ENCODE peak calls at places on chromosome X, in five cellular contexts. R, T, I, P and V are unnamed samples.

GRCh38 chrX:110755061-110755460 is 40.6 kb downstream of the CHRDL1 start:
- DNase-seq in R (no peak), I (no peak), T (peak; percentile 40), P (no peak), V (no peak)

GRCh38 chrX:137031517-137032377 is 2.0 kb downstream of the GPR101 start:
- DNase-seq in P (no peak), I (peak; percentile 53), T (peak; percentile 10), R (peak; percentile 68), V (peak; percentile 49)

GRCh38 chrX:20313889-20314288 is 47.2 kb upstream of the RPS6KA3 start:
- DNase-seq in I (no peak), P (no peak), R (no peak), T (no peak), V (no peak)

GRCh38 chrX:119784747-119785446 is 6.5 kb downstream of the RPL39 start:
- DNase-seq in T (peak; percentile 23), I (peak; percentile 44), R (peak; percentile 73), P (no peak), V (peak; percentile 48)

GRCh38 chrX:11351375-11352295 is 58.4 kb downstream of the AMELX start:
- DNase-seq in R (no peak), P (no peak), I (peak; percentile 82), T (peak; percentile 84), V (no peak)

GRCh38 chrX:14598330-14598729 is 69.0 kb downstream of the GLRA2 start:
- DNase-seq in R (no peak), P (no peak), I (no peak), T (no peak), V (no peak)

GRCh38 chrX:46407753-46408130 is 137.5 kb downstream of the ZNF674 start:
- DNase-seq in P (no peak), I (peak; percentile 20), R (no peak), T (peak; percentile 31), V (no peak)

GRCh38 chrX:15465896-15466651 is 27.1 kb downstream of the PIR start:
- DNase-seq in I (peak; percentile 56), R (no peak), T (peak; percentile 7), P (no peak), V (no peak)

GRCh38 chrX:55161581-55161980 is 58.6 kb upstream of the PAGE5 start:
- DNase-seq in I (no peak), R (no peak), T (no peak), P (no peak), V (no peak)

GRCh38 chrX:150692837-150693781 is at the start of gene MTMR1:
- DNase-seq in T (no peak), P (no peak), R (peak; percentile 70), I (no peak), V (peak; percentile 43)

GRCh38 chrX:41300758-41301437 is 33.1 kb upstream of the DDX3X start:
- DNase-seq in P (peak; percentile 15), I (peak; percentile 28), T (peak; percentile 72), R (no peak), V (no peak)

GRCh38 chrX:119757979-119758681 is at the start of gene SOWAHD:
- DNase-seq in R (peak; percentile 53), P (peak; percentile 17), I (peak; percentile 33), T (no peak), V (peak; percentile 36)

GRCh38 chrX:70455366-70456202 is 10.9 kb downstream of the DLG3 start:
- DNase-seq in I (no peak), T (no peak), R (no peak), P (no peak), V (peak; percentile 35)

GRCh38 chrX:127128282-127128681 is 308.8 kb downstream of the PRR32 start:
- DNase-seq in R (no peak), P (no peak), I (no peak), T (no peak), V (no peak)

GRCh38 chrX:124256209-124256608 is 76.3 kb upstream of the TEX13D start:
- DNase-seq in I (peak; percentile 1), T (peak; percentile 19), R (no peak), P (no peak), V (no peak)

GRCh38 chrX:32618154-32618553 is 593.2 kb downstream of the DMD start:
- DNase-seq in P (no peak), R (no peak), T (no peak), I (no peak), V (no peak)

GRCh38 chrX:47078129-47079043 is at the start of gene RGN:
- DNase-seq in R (no peak), P (no peak), T (no peak), I (no peak), V (peak; percentile 30)

GRCh38 chrX:125507119-125507518 is 187.4 kb downstream of the TEX13C start:
- DNase-seq in P (no peak), I (peak; percentile 51), T (no peak), R (no peak), V (no peak)

GRCh38 chrX:53682885-53683555 is 3.5 kb downstream of the HUWE1 start:
- DNase-seq in P (no peak), R (peak; percentile 12), T (peak; percentile 50), I (peak; percentile 62), V (peak; percentile 50)

GRCh38 chrX:119240356-119240755 is 4.3 kb downstream of the PGRMC1 start:
- DNase-seq in P (no peak), I (peak; percentile 47), T (peak; percentile 75), R (no peak), V (no peak)

GRCh38 chrX:84240848-84241565 is 53.0 kb upstream of the RPS6KA6 start:
- DNase-seq in T (peak; percentile 19), I (peak; percentile 3), P (no peak), R (no peak), V (no peak)

GRCh38 chrX:73525928-73526690 is 36.9 kb upstream of the CHIC1 start:
- DNase-seq in R (no peak), I (no peak), P (no peak), T (no peak), V (no peak)

GRCh38 chrX:136909119-136909705 is 28.7 kb upstream of the RBMX start:
- DNase-seq in T (peak; percentile 45), P (peak; percentile 66), I (peak; percentile 79), R (peak; percentile 92), V (peak; percentile 78)

GRCh38 chrX:71532753-71533425 is at the start of gene OGT:
- DNase-seq in P (peak; percentile 93), I (peak; percentile 98), T (peak; percentile 97), R (peak; percentile 80), V (peak; percentile 88)

GRCh38 chrX:6465731-6466130 is 69.2 kb downstream of the VCX3A start:
- DNase-seq in P (no peak), I (no peak), T (no peak), R (no peak), V (no peak)

GRCh38 chrX:142804085-142804484 is 221.6 kb upstream of the SPANXN4 start:
- DNase-seq in I (no peak), P (no peak), R (peak; percentile 26), T (no peak), V (peak; percentile 18)

GRCh38 chrX:149831473-149831872 is 49.5 kb upstream of the MAGEA8 start:
- DNase-seq in P (no peak), I (no peak), T (no peak), R (no peak), V (no peak)

GRCh38 chrX:109629310-109629709 is 4.3 kb upstream of the KCNE5 start:
- DNase-seq in I (peak; percentile 56), T (no peak), R (no peak), P (no peak), V (no peak)

GRCh38 chrX:39730671-39731389 is 366.9 kb downstream of the BCOR start:
- DNase-seq in R (peak; percentile 78), I (peak; percentile 83), P (peak; percentile 38), T (peak; percentile 88), V (peak; percentile 67)

GRCh38 chrX:72347366-72347765 is 41.7 kb upstream of the CITED1 start:
- DNase-seq in I (peak; percentile 49), R (no peak), P (no peak), T (no peak), V (no peak)

GRCh38 chrX:74325130-74326059 is 21.4 kb downstream of the ZCCHC13 start:
- DNase-seq in P (no peak), T (no peak), R (no peak), I (no peak), V (peak; percentile 25)

GRCh38 chrX:70166601-70167590 is 10.4 kb upstream of the DGAT2L6 start:
- DNase-seq in T (peak; percentile 83), I (peak; percentile 64), R (no peak), P (no peak), V (no peak)

GRCh38 chrX:108699368-108699767 is 37.0 kb downstream of the IRS4 start:
- DNase-seq in T (peak; percentile 14), R (peak; percentile 52), P (no peak), I (peak; percentile 53), V (no peak)

GRCh38 chrX:30653415-30654131 is at the start of gene GK:
- DNase-seq in R (peak; percentile 9), I (no peak), P (no peak), T (peak; percentile 12), V (peak; percentile 20)

GRCh38 chrX:3820170-3820569 is 106.7 kb upstream of the PRKX start:
- DNase-seq in R (no peak), P (no peak), T (peak; percentile 93), I (peak; percentile 55), V (no peak)

GRCh38 chrX:123899701-123900100 is 39.8 kb downstream of the XIAP start:
- DNase-seq in R (no peak), P (no peak), I (no peak), T (peak; percentile 28), V (no peak)

GRCh38 chrX:48278958-48279357 is 23.8 kb downstream of the SSX1 start:
- DNase-seq in T (no peak), I (no peak), P (peak; percentile 20), R (peak; percentile 8), V (no peak)

GRCh38 chrX:101051153-101051548 is 760 bp downstream of the TRMT2B start:
- DNase-seq in T (no peak), P (peak; percentile 12), I (no peak), R (no peak), V (no peak)

GRCh38 chrX:16087081-16087480 is 36.3 kb upstream of the GRPR start:
- DNase-seq in T (no peak), P (no peak), I (peak; percentile 6), R (no peak), V (no peak)

GRCh38 chrX:115419094-115419493 is 129.6 kb downstream of the LUZP4 start:
- DNase-seq in R (no peak), T (peak; percentile 13), I (peak; percentile 22), P (no peak), V (no peak)